ENCODE peak calls at places on chromosomes 7 and 10, in six cellular contexts. One of them, this sample, is unnamed.
A peak's percentile ranks its signal among the peaks of the same experiment; 100 is the strongest.

GRCh38 chr10:126227762-126228134 is 160.5 kb downstream of the ADAM12 start:
- DNase-seq in hippocampal formation: no peak
- DNase-seq in GDM1: no peak
- DNase-seq in MV-4-11: no peak
- DNase-seq in esophagus squamous epithelium: no peak
- DNase-seq in activated naive CD8-positive, alpha-beta T cell treated with anti-CD3 and anti-CD28 coated beads, Interleukin-2, amount 50 U/mL, for 24 hours: no peak
- DNase-seq in this sample: peak; percentile 81

GRCh38 chr7:20365486-20365885 is 34.8 kb downstream of the ITGB8 start:
- DNase-seq in hippocampal formation: no peak
- DNase-seq in GDM1: no peak
- DNase-seq in MV-4-11: no peak
- DNase-seq in esophagus squamous epithelium: no peak
- DNase-seq in activated naive CD8-positive, alpha-beta T cell treated with anti-CD3 and anti-CD28 coated beads, Interleukin-2, amount 50 U/mL, for 24 hours: no peak
- DNase-seq in this sample: no peak

GRCh38 chr10:33122014-33122788 is 164.2 kb upstream of the ITGB1 start:
- DNase-seq in hippocampal formation: no peak
- DNase-seq in GDM1: no peak
- DNase-seq in MV-4-11: no peak
- DNase-seq in esophagus squamous epithelium: no peak
- DNase-seq in activated naive CD8-positive, alpha-beta T cell treated with anti-CD3 and anti-CD28 coated beads, Interleukin-2, amount 50 U/mL, for 24 hours: no peak
- DNase-seq in this sample: peak; percentile 96

GRCh38 chr7:156898938-156899337 is 6.0 kb upstream of the LMBR1 start:
- DNase-seq in hippocampal formation: no peak
- DNase-seq in GDM1: no peak
- DNase-seq in MV-4-11: no peak
- DNase-seq in esophagus squamous epithelium: no peak
- DNase-seq in activated naive CD8-positive, alpha-beta T cell treated with anti-CD3 and anti-CD28 coated beads, Interleukin-2, amount 50 U/mL, for 24 hours: no peak
- DNase-seq in this sample: no peak

GRCh38 chr7:77222065-77222464 is 22.4 kb upstream of the FGL2 start:
- DNase-seq in hippocampal formation: no peak
- DNase-seq in GDM1: peak; percentile 29
- DNase-seq in MV-4-11: peak; percentile 77
- DNase-seq in esophagus squamous epithelium: no peak
- DNase-seq in activated naive CD8-positive, alpha-beta T cell treated with anti-CD3 and anti-CD28 coated beads, Interleukin-2, amount 50 U/mL, for 24 hours: no peak
- DNase-seq in this sample: no peak

GRCh38 chr7:72161534-72161933 is 250.6 kb downstream of the CALN1 start:
- DNase-seq in hippocampal formation: no peak
- DNase-seq in GDM1: no peak
- DNase-seq in MV-4-11: no peak
- DNase-seq in esophagus squamous epithelium: no peak
- DNase-seq in activated naive CD8-positive, alpha-beta T cell treated with anti-CD3 and anti-CD28 coated beads, Interleukin-2, amount 50 U/mL, for 24 hours: no peak
- DNase-seq in this sample: no peak

GRCh38 chr7:158420591-158421340 is 166.9 kb downstream of the PTPRN2 start:
- DNase-seq in hippocampal formation: no peak
- DNase-seq in GDM1: no peak
- DNase-seq in MV-4-11: no peak
- DNase-seq in esophagus squamous epithelium: no peak
- DNase-seq in activated naive CD8-positive, alpha-beta T cell treated with anti-CD3 and anti-CD28 coated beads, Interleukin-2, amount 50 U/mL, for 24 hours: no peak
- DNase-seq in this sample: no peak

GRCh38 chr10:32445036-32445435 is 904 bp upstream of the CCDC7 start:
- DNase-seq in hippocampal formation: no peak
- DNase-seq in GDM1: no peak
- DNase-seq in MV-4-11: no peak
- DNase-seq in esophagus squamous epithelium: no peak
- DNase-seq in activated naive CD8-positive, alpha-beta T cell treated with anti-CD3 and anti-CD28 coated beads, Interleukin-2, amount 50 U/mL, for 24 hours: no peak
- DNase-seq in this sample: peak; percentile 2

GRCh38 chr7:91082038-91082437 is 182.2 kb upstream of the FZD1 start:
- DNase-seq in hippocampal formation: no peak
- DNase-seq in GDM1: no peak
- DNase-seq in MV-4-11: peak; percentile 56
- DNase-seq in esophagus squamous epithelium: no peak
- DNase-seq in activated naive CD8-positive, alpha-beta T cell treated with anti-CD3 and anti-CD28 coated beads, Interleukin-2, amount 50 U/mL, for 24 hours: no peak
- DNase-seq in this sample: peak; percentile 83

GRCh38 chr10:60574388-60574787 is 184.7 kb upstream of the ANK3 start:
- DNase-seq in hippocampal formation: no peak
- DNase-seq in GDM1: no peak
- DNase-seq in MV-4-11: no peak
- DNase-seq in esophagus squamous epithelium: no peak
- DNase-seq in activated naive CD8-positive, alpha-beta T cell treated with anti-CD3 and anti-CD28 coated beads, Interleukin-2, amount 50 U/mL, for 24 hours: no peak
- DNase-seq in this sample: no peak

GRCh38 chr10:63713191-63714144 is 192.3 kb downstream of the REEP3 start:
- DNase-seq in hippocampal formation: no peak
- DNase-seq in GDM1: no peak
- DNase-seq in MV-4-11: no peak
- DNase-seq in esophagus squamous epithelium: no peak
- DNase-seq in activated naive CD8-positive, alpha-beta T cell treated with anti-CD3 and anti-CD28 coated beads, Interleukin-2, amount 50 U/mL, for 24 hours: no peak
- DNase-seq in this sample: peak; percentile 95

GRCh38 chr10:17673517-17674051 is 29.6 kb downstream of the STAM start:
- DNase-seq in hippocampal formation: no peak
- DNase-seq in GDM1: no peak
- DNase-seq in MV-4-11: peak; percentile 34
- DNase-seq in esophagus squamous epithelium: no peak
- DNase-seq in activated naive CD8-positive, alpha-beta T cell treated with anti-CD3 and anti-CD28 coated beads, Interleukin-2, amount 50 U/mL, for 24 hours: no peak
- DNase-seq in this sample: peak; percentile 94